ENCODE peak calls at places on chromosome 2, in nine cellular contexts. J is IMR-90, Q is right cardiac atrium, R is pancreas, H is AG04450, D is GM23338, G is HL-60, F is body of pancreas, L is K562. N is an unnamed sample.

GRCh38 chr2:168731550-168732128 is 70.8 kb upstream of the NOSTRIN start:
- DNase-seq in J (no peak), Q (no peak), R (no peak), H (no peak), D (no peak), G (no peak), F (no peak), L (no peak), N (no peak)

GRCh38 chr2:144704696-144705095 is 184.8 kb upstream of the ZEB2 start:
- DNase-seq in J (no peak), Q (no peak), R (no peak), H (no peak), D (no peak), G (no peak), F (no peak), L (no peak), N (no peak)

GRCh38 chr2:21096458-21096857 is 27.3 kb upstream of the TDRD15 start:
- DNase-seq in J (no peak), Q (no peak), R (no peak), H (no peak), D (no peak), G (no peak), F (no peak), L (no peak), N (no peak)

GRCh38 chr2:114294814-114295213 is 147.6 kb upstream of the DPP10 start:
- DNase-seq in J (no peak), Q (no peak), R (no peak), H (no peak), D (no peak), G (no peak), F (no peak), L (no peak), N (no peak)

GRCh38 chr2:20229322-20230201 is 4.6 kb upstream of the SDC1 start:
- DNase-seq in J (no peak), Q (no peak), R (no peak), H (no peak), D (no peak), G (no peak), F (no peak), L (no peak), N (no peak)

GRCh38 chr2:225112362-225113111 is 70.3 kb upstream of the DOCK10 start:
- DNase-seq in J (no peak), Q (no peak), R (no peak), H (no peak), D (no peak), G (no peak), F (no peak), L (no peak), N (no peak)

GRCh38 chr2:232794981-232795380 is 18.6 kb upstream of the KCNJ13 start:
- DNase-seq in J (no peak), Q (no peak), R (no peak), H (no peak), D (no peak), G (no peak), F (no peak), L (no peak), N (no peak)

GRCh38 chr2:55093381-55093780 is 43.1 kb upstream of the RTN4 start:
- DNase-seq in J (peak; percentile 93), Q (no peak), R (no peak), H (no peak), D (no peak), G (peak; percentile 61), F (no peak), L (peak; percentile 24), N (peak; percentile 68)

GRCh38 chr2:212145111-212145510 is 393.5 kb downstream of the ERBB4 start:
- DNase-seq in J (peak; percentile 60), Q (no peak), R (no peak), H (no peak), D (no peak), G (no peak), F (no peak), L (no peak), N (peak; percentile 37)

GRCh38 chr2:206160124-206160806 is 570 bp downstream of the EEF1B2 start:
- DNase-seq in J (peak; percentile 38), Q (no peak), R (no peak), H (no peak), D (no peak), G (no peak), F (peak; percentile 16), L (peak; percentile 68), N (no peak)

GRCh38 chr2:127072970-127073369 is 34.0 kb downstream of the BIN1 start:
- DNase-seq in J (no peak), Q (no peak), R (no peak), H (no peak), D (no peak), G (no peak), F (no peak), L (no peak), N (no peak)

GRCh38 chr2:110828330-110828729 is 96.0 kb downstream of the ACOXL start:
- DNase-seq in J (no peak), Q (no peak), R (no peak), H (no peak), D (no peak), G (no peak), F (no peak), L (no peak), N (no peak)

GRCh38 chr2:156356006-156356764 is 23.7 kb upstream of the NR4A2 start:
- DNase-seq in J (peak; percentile 75), Q (no peak), R (no peak), H (no peak), D (no peak), G (peak; percentile 16), F (no peak), L (no peak), N (no peak)

GRCh38 chr2:74441690-74442482 is at the start of gene RTKN:
- DNase-seq in J (no peak), Q (peak; percentile 60), R (peak; percentile 91), H (no peak), D (peak; percentile 92), G (no peak), F (peak; percentile 83), L (no peak), N (no peak)

GRCh38 chr2:27721335-27721734 is 50.2 kb upstream of the MRPL33 start:
- DNase-seq in J (no peak), Q (peak; percentile 41), R (no peak), H (no peak), D (no peak), G (no peak), F (no peak), L (no peak), N (no peak)

GRCh38 chr2:13121096-13121495 is 404.4 kb downstream of the TRIB2 start:
- DNase-seq in J (no peak), Q (no peak), R (no peak), H (no peak), D (no peak), G (no peak), F (no peak), L (no peak), N (no peak)
- H3K27ac ChIP-seq in J (no peak overlapping the region), Q (no peak overlapping the region), R (no peak overlapping the region), H (no peak overlapping the region), D (no peak overlapping the region), G (no peak overlapping the region), F (no peak overlapping the region), L (no peak overlapping the region), N (no peak overlapping the region)

GRCh38 chr2:166984797-166985196 is 96.5 kb downstream of the XIRP2 start:
- DNase-seq in J (peak; percentile 70), Q (no peak), R (no peak), H (no peak), D (no peak), G (no peak), F (no peak), L (no peak), N (no peak)
- H3K27ac ChIP-seq in J (no peak overlapping the region), Q (no peak overlapping the region), R (no peak overlapping the region), H (no peak overlapping the region), D (no peak overlapping the region), G (no peak overlapping the region), F (no peak overlapping the region), L (no peak overlapping the region), N (no peak overlapping the region)

GRCh38 chr2:16624419-16624745 is 41.3 kb downstream of the CYRIA start:
- DNase-seq in J (no peak), Q (no peak), R (no peak), H (no peak), D (no peak), G (no peak), F (no peak), L (no peak), N (no peak)

GRCh38 chr2:16622399-16622968 is 43.1 kb downstream of the CYRIA start:
- DNase-seq in J (peak; percentile 20), Q (no peak), R (no peak), H (no peak), D (no peak), G (no peak), F (no peak), L (no peak), N (no peak)

GRCh38 chr2:16625201-16625729 is 40.4 kb downstream of the CYRIA start:
- DNase-seq in J (no peak), Q (no peak), R (no peak), H (no peak), D (peak; percentile 61), G (peak; percentile 51), F (no peak), L (no peak), N (no peak)

GRCh38 chr2:16623046-16623445 is 42.6 kb downstream of the CYRIA start:
- DNase-seq in J (peak; percentile 95), Q (no peak), R (no peak), H (peak; percentile 53), D (no peak), G (no peak), F (no peak), L (no peak), N (peak; percentile 94)

GRCh38 chr2:16623564-16624418 is 41.8 kb downstream of the CYRIA start:
- DNase-seq in J (no peak), Q (no peak), R (no peak), H (no peak), D (no peak), G (no peak), F (no peak), L (no peak), N (no peak)
- H3K27ac ChIP-seq in J (no peak overlapping the region), Q (no peak overlapping the region), R (no peak overlapping the region), H (peak overlapping the region; percentile 21), D (no peak overlapping the region), G (peak overlapping the region; percentile 84), F (no peak overlapping the region), L (no peak overlapping the region), N (peak overlapping the region; percentile 19)

GRCh38 chr2:88227446-88227845 is 57.3 kb downstream of the THNSL2 start:
- DNase-seq in J (no peak), Q (no peak), R (no peak), H (no peak), D (no peak), G (no peak), F (no peak), L (no peak), N (peak; percentile 2)

GRCh38 chr2:88234760-88235159 is 64.6 kb downstream of the THNSL2 start:
- DNase-seq in J (no peak), Q (no peak), R (no peak), H (no peak), D (no peak), G (no peak), F (no peak), L (peak; percentile 23), N (no peak)

GRCh38 chr2:88230912-88231311 is 60.8 kb downstream of the THNSL2 start:
- DNase-seq in J (no peak), Q (no peak), R (no peak), H (no peak), D (no peak), G (no peak), F (no peak), L (no peak), N (no peak)

GRCh38 chr2:88235987-88236386 is 65.8 kb downstream of the THNSL2 start:
- DNase-seq in J (no peak), Q (no peak), R (no peak), H (no peak), D (no peak), G (no peak), F (no peak), L (no peak), N (no peak)

GRCh38 chr2:88233216-88233615 is 63.1 kb downstream of the THNSL2 start:
- DNase-seq in J (no peak), Q (no peak), R (no peak), H (no peak), D (no peak), G (no peak), F (no peak), L (no peak), N (no peak)
- H3K27ac ChIP-seq in J (no peak overlapping the region), Q (no peak overlapping the region), R (no peak overlapping the region), H (no peak overlapping the region), D (no peak overlapping the region), G (no peak overlapping the region), F (no peak overlapping the region), L (no peak overlapping the region), N (no peak overlapping the region)